ENCODE peak calls at places on chromosomes 11 and 22, in seven cellular contexts. R is heart left ventricle, Z is A549, L is sigmoid colon, J is BJ, W is GM10248, P is cardiac fibroblast. D is an unnamed sample.

GRCh38 chr11:12377824-12378593 is 638 bp downstream of the PARVA start:
- DNase-seq in J (no peak), R (peak), Z (peak), L (peak), W (no peak), P (peak), D (no peak)

GRCh38 chr22:36423461-36424404 is 36.0 kb upstream of the MYH9 start:
- DNase-seq in W (no peak), Z (no peak), J (no peak), R (no peak), L (no peak), P (peak), D (peak)

GRCh38 chr11:62983536-62984199 is 1.1 kb downstream of the SLC22A6 start:
- DNase-seq in P (no peak), J (no peak), R (no peak), Z (no peak), W (no peak), L (no peak), D (no peak)

GRCh38 chr11:70065318-70066135 is 12.6 kb upstream of the ANO1 start:
- DNase-seq in L (peak), R (no peak), P (no peak), Z (no peak), W (no peak), J (no peak), D (no peak)

GRCh38 chr11:62315416-62315815 is 16.5 kb upstream of the SCGB1D4 start:
- DNase-seq in R (no peak), L (no peak), P (no peak), W (no peak), Z (no peak), J (no peak), D (no peak)

GRCh38 chr11:16946477-16947282 is 67.5 kb downstream of the PLEKHA7 start:
- DNase-seq in L (no peak), P (no peak), J (no peak), W (peak), Z (no peak), R (no peak), D (no peak)

GRCh38 chr11:82859746-82860145 is 40.5 kb downstream of the PRCP start:
- DNase-seq in W (no peak), Z (no peak), P (peak), J (no peak), R (no peak), L (no peak), D (no peak)

GRCh38 chr11:113014262-113014661 is 53.0 kb downstream of the NCAM1 start:
- DNase-seq in Z (no peak), J (no peak), R (no peak), L (peak), P (peak), W (no peak), D (no peak)

GRCh38 chr11:79438631-79439429 is 2.0 kb downstream of the TENM4 start:
- DNase-seq in R (peak), W (peak), Z (no peak), J (no peak), P (no peak), L (peak), D (no peak)

GRCh38 chr11:78349614-78350013 is 68.0 kb downstream of the GAB2 start:
- DNase-seq in L (no peak), P (peak), W (no peak), R (no peak), J (no peak), Z (no peak), D (no peak)

GRCh38 chr11:32706985-32707736 is 87.3 kb downstream of the CCDC73 start:
- DNase-seq in W (peak), Z (peak), P (peak), J (peak), L (no peak), R (no peak), D (peak)

GRCh38 chr11:29019960-29020683 is 911.9 kb downstream of the METTL15 start:
- DNase-seq in W (no peak), L (no peak), P (peak), R (no peak), Z (peak), J (no peak), D (no peak)

GRCh38 chr11:46698597-46698996 is 1.8 kb downstream of the ARHGAP1 start:
- DNase-seq in Z (no peak), P (no peak), J (no peak), R (no peak), L (no peak), W (no peak), D (no peak)

GRCh38 chr22:41178425-41178975 is 26.6 kb upstream of the L3MBTL2 start:
- DNase-seq in W (no peak), J (no peak), Z (no peak), P (no peak), R (peak), L (peak), D (no peak)

GRCh38 chr11:8728566-8728965 is 46.0 kb downstream of the RPL27A start:
- DNase-seq in J (no peak), R (no peak), L (no peak), Z (no peak), W (no peak), P (no peak), D (no peak)

GRCh38 chr11:20864628-20865027 is 195.2 kb downstream of the NELL1 start:
- DNase-seq in Z (no peak), W (no peak), J (no peak), L (no peak), P (no peak), R (no peak), D (no peak)

GRCh38 chr22:27669798-27670599 is 131.6 kb downstream of the MN1 start:
- DNase-seq in P (peak), L (no peak), J (no peak), Z (peak), W (no peak), R (no peak), D (no peak)

GRCh38 chr22:23762866-23763578 is at the start of gene C22orf15:
- DNase-seq in P (peak), Z (no peak), R (no peak), J (no peak), L (no peak), W (no peak), D (no peak)

GRCh38 chr11:78327945-78328344 is 89.7 kb downstream of the GAB2 start:
- DNase-seq in P (no peak), R (no peak), J (no peak), W (no peak), L (no peak), Z (no peak), D (no peak)

GRCh38 chr11:17637901-17638300 is 81.5 kb upstream of the MYOD1 start:
- DNase-seq in J (no peak), L (no peak), W (no peak), P (no peak), R (no peak), Z (no peak), D (no peak)

GRCh38 chr11:134623711-134624110 is 211.7 kb upstream of the B3GAT1 start:
- DNase-seq in W (no peak), R (no peak), P (no peak), J (no peak), L (no peak), Z (no peak), D (no peak)

GRCh38 chr11:82930229-82930628 is 28.7 kb downstream of the DDIAS start:
- DNase-seq in W (peak), L (no peak), Z (no peak), R (no peak), J (no peak), P (no peak), D (no peak)

GRCh38 chr11:106986261-106986660 is 32.0 kb downstream of the GUCY1A2 start:
- DNase-seq in R (no peak), J (peak), L (no peak), P (peak), W (no peak), Z (no peak), D (peak)

GRCh38 chr22:20645954-20646353 is 128.0 kb upstream of the SERPIND1 start:
- DNase-seq in P (no peak), L (no peak), J (no peak), Z (no peak), W (no peak), R (no peak), D (no peak)

GRCh38 chr11:35192347-35192746 is 53.4 kb downstream of the CD44 start:
- DNase-seq in P (peak), R (peak), Z (no peak), W (no peak), L (peak), J (no peak), D (no peak)

GRCh38 chr11:13679768-13680167 is 11.3 kb downstream of the FAR1 start:
- DNase-seq in L (no peak), J (no peak), P (no peak), Z (no peak), W (no peak), R (no peak), D (no peak)

GRCh38 chr11:35290876-35291275 is 128.5 kb downstream of the SLC1A2 start:
- DNase-seq in W (no peak), P (no peak), J (no peak), Z (no peak), R (no peak), L (no peak), D (no peak)

GRCh38 chr11:29243616-29244015 is 773.2 kb downstream of the KCNA4 start:
- DNase-seq in W (no peak), R (no peak), P (no peak), Z (no peak), L (no peak), J (no peak), D (no peak)

GRCh38 chr11:9787260-9787659 is 123.4 kb downstream of the SWAP70 start:
- DNase-seq in Z (no peak), P (no peak), W (no peak), J (no peak), R (no peak), L (no peak), D (no peak)

GRCh38 chr11:57649826-57650738 is at the start of gene YPEL4:
- DNase-seq in P (peak), R (peak), L (peak), W (peak), J (no peak), Z (peak), D (no peak)

GRCh38 chr22:23910496-23911190 is 16.5 kb downstream of the MIF start:
- DNase-seq in L (no peak), J (no peak), W (no peak), P (no peak), R (no peak), Z (no peak), D (no peak)

GRCh38 chr11:114154271-114155047 is 94.9 kb downstream of the ZBTB16 start:
- DNase-seq in L (peak), W (no peak), R (no peak), Z (no peak), J (no peak), P (peak), D (no peak)

GRCh38 chr11:18368236-18368635 is 26.1 kb upstream of the LDHA start:
- DNase-seq in R (no peak), L (no peak), Z (no peak), J (no peak), P (peak), W (no peak), D (no peak)

GRCh38 chr11:3916962-3917361 is 61.5 kb downstream of the STIM1 start:
- DNase-seq in Z (no peak), R (no peak), L (no peak), W (no peak), J (no peak), P (no peak), D (no peak)

GRCh38 chr11:78810489-78811090 is 235.9 kb upstream of the NARS2 start:
- DNase-seq in P (no peak), R (no peak), J (no peak), Z (no peak), W (no peak), L (peak), D (no peak)

GRCh38 chr11:121936375-121936774 is 179.6 kb downstream of the BLID start:
- DNase-seq in W (no peak), L (no peak), R (no peak), J (no peak), Z (no peak), P (no peak), D (no peak)

GRCh38 chr22:41197808-41198585 is 7.1 kb upstream of the L3MBTL2 start:
- DNase-seq in P (no peak), J (no peak), R (no peak), W (no peak), Z (no peak), L (no peak), D (no peak)

GRCh38 chr22:43529954-43530863 is 118.4 kb downstream of the MPPED1 start:
- DNase-seq in Z (no peak), W (no peak), R (no peak), J (no peak), L (no peak), P (no peak), D (no peak)

GRCh38 chr11:43631732-43632131 is 48.8 kb upstream of the HSD17B12 start:
- DNase-seq in Z (no peak), W (no peak), J (no peak), P (no peak), R (no peak), L (no peak), D (no peak)

GRCh38 chr22:50577987-50578775 is at the start of gene CPT1B:
- DNase-seq in L (no peak), P (peak), R (peak), Z (no peak), W (no peak), J (no peak), D (no peak)
- TF ChIP-seq CTCF in L (no peak), P (no peak), R (no peak), Z (no peak), W (no peak), J (peak), D (no peak)

GRCh38 chr11:899724-900123 is 10.9 kb downstream of the CHID1 start:
- DNase-seq in P (no peak), Z (no peak), R (no peak), W (no peak), J (no peak), L (no peak), D (no peak)
- TF ChIP-seq CTCF in P (no peak), Z (no peak), R (no peak), W (no peak), J (no peak), L (no peak), D (no peak)

GRCh38 chr22:39384750-39385480 is 14.7 kb upstream of the TAB1 start:
- DNase-seq in R (no peak), W (peak), Z (peak), P (peak), L (no peak), J (no peak), D (no peak)
- TF ChIP-seq CTCF in R (no peak), W (no peak), Z (peak), P (peak), L (no peak), J (peak), D (peak)

GRCh38 chr11:26950260-26950719 is 43.6 kb upstream of the FIBIN start:
- DNase-seq in L (no peak), W (no peak), Z (no peak), J (no peak), P (peak), R (no peak), D (peak)
- TF ChIP-seq CTCF in L (no peak), W (no peak), Z (no peak), J (no peak), P (no peak), R (no peak), D (no peak)

GRCh38 chr11:65891180-65892136 is 985 bp downstream of the CCDC85B start:
- DNase-seq in W (no peak), L (peak), P (peak), Z (peak), R (peak), J (no peak), D (no peak)

GRCh38 chr11:65892661-65893317 is 2.3 kb downstream of the CCDC85B start:
- DNase-seq in R (no peak), L (no peak), J (no peak), P (no peak), Z (no peak), W (no peak), D (no peak)

GRCh38 chr11:65888163-65888814 is at the start of gene FIBP:
- DNase-seq in W (peak), J (peak), P (peak), L (peak), Z (peak), R (peak), D (peak)

GRCh38 chr11:65887723-65888162 is 528 bp downstream of the FIBP start:
- DNase-seq in Z (peak), L (no peak), P (no peak), W (no peak), J (no peak), R (no peak), D (no peak)

GRCh38 chr11:65890324-65891179 is at the start of gene CCDC85B:
- DNase-seq in W (peak), J (peak), Z (peak), P (peak), L (peak), R (peak), D (peak)
- TF ChIP-seq CTCF in W (peak), J (no peak), Z (peak), P (no peak), L (no peak), R (no peak), D (no peak)

DNA sequence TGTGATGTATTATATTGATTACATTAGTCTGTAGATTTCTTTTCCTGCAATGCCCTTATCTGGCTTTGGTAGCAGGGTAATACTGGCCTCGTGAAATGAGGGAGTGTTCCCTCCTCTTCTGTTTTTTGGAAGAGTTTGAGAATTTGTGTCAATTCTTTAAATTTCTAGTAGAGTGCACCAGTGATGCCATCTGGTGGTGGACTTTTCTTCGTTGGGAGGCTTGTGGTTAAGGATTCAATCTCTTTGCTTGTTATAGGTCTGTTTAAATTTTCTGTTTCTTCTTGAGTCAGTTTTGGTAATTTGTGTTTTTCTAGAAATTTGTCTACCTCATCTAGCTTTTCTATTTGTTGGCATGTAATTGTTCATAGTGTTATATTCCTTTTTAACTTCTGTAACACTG is 18.9 kb downstream of the SHANK3 start:
- DNase-seq in W (no peak), L (no peak), Z (peak), P (peak), R (no peak), J (no peak), D (no peak)
- TF ChIP-seq CTCF in W (peak), L (no peak), Z (peak), P (peak), R (peak), J (peak), D (peak)

GRCh38 chr11:76234704-76235232 is 28.5 kb upstream of the WNT11 start:
- DNase-seq in P (no peak), L (peak), J (no peak), W (peak), R (peak), Z (no peak), D (peak)
- TF ChIP-seq CTCF in P (no peak), L (no peak), J (no peak), W (no peak), R (no peak), Z (no peak), D (no peak)

GRCh38 chr22:45058622-45058912 is 48.8 kb upstream of the PHF21B start:
- DNase-seq in P (no peak), L (no peak), Z (no peak), J (no peak), W (no peak), R (no peak), D (no peak)
- TF ChIP-seq CTCF in P (no peak), L (no peak), Z (no peak), J (no peak), W (no peak), R (no peak), D (no peak)